ENCODE peak calls at places on chromosomes 13 and 19, in seven cellular contexts. One of them, this sample, is unnamed.

GRCh38 chr13:25281937-25282332 is 5.4 kb downstream of the MTMR6 start:
- DNase-seq in mammary epithelial cell: no peak
- DNase-seq in AG04449: no peak
- DNase-seq in neural progenitor cell: no peak
- DNase-seq in left ventricle myocardium inferior: no peak
- DNase-seq in WERI-Rb-1: no peak
- DNase-seq in CD8-positive, alpha-beta T cell: no peak
- DNase-seq in this sample: no peak

GRCh38 chr13:50888362-50888761 is 21.2 kb upstream of the RNASEH2B start:
- DNase-seq in mammary epithelial cell: no peak
- DNase-seq in left ventricle myocardium inferior: no peak
- DNase-seq in AG04449: no peak
- DNase-seq in neural progenitor cell: no peak
- DNase-seq in CD8-positive, alpha-beta T cell: no peak
- DNase-seq in WERI-Rb-1: no peak
- DNase-seq in this sample: no peak

GRCh38 chr13:103436057-103436654 is 369.9 kb upstream of the SLC10A2 start:
- DNase-seq in CD8-positive, alpha-beta T cell: no peak
- DNase-seq in WERI-Rb-1: no peak
- DNase-seq in left ventricle myocardium inferior: no peak
- DNase-seq in mammary epithelial cell: no peak
- DNase-seq in AG04449: no peak
- DNase-seq in neural progenitor cell: no peak
- DNase-seq in this sample: peak

GRCh38 chr13:66703597-66703996 is 526.5 kb downstream of the PCDH9 start:
- DNase-seq in left ventricle myocardium inferior: no peak
- DNase-seq in CD8-positive, alpha-beta T cell: no peak
- DNase-seq in AG04449: no peak
- DNase-seq in mammary epithelial cell: no peak
- DNase-seq in WERI-Rb-1: no peak
- DNase-seq in neural progenitor cell: no peak
- DNase-seq in this sample: no peak

GRCh38 chr13:110132178-110132975 is 174.6 kb downstream of the COL4A1 start:
- DNase-seq in mammary epithelial cell: no peak
- DNase-seq in left ventricle myocardium inferior: no peak
- DNase-seq in CD8-positive, alpha-beta T cell: no peak
- DNase-seq in neural progenitor cell: no peak
- DNase-seq in WERI-Rb-1: no peak
- DNase-seq in AG04449: no peak
- DNase-seq in this sample: peak

GRCh38 chr13:68261105-68261504 is 1031.0 kb upstream of the PCDH9 start:
- DNase-seq in left ventricle myocardium inferior: no peak
- DNase-seq in mammary epithelial cell: no peak
- DNase-seq in AG04449: no peak
- DNase-seq in neural progenitor cell: peak
- DNase-seq in WERI-Rb-1: no peak
- DNase-seq in CD8-positive, alpha-beta T cell: no peak
- DNase-seq in this sample: peak

GRCh38 chr19:18173054-18173571 is 500 bp upstream of the IFI30 start:
- DNase-seq in CD8-positive, alpha-beta T cell: no peak
- DNase-seq in neural progenitor cell: no peak
- DNase-seq in WERI-Rb-1: no peak
- DNase-seq in mammary epithelial cell: no peak
- DNase-seq in left ventricle myocardium inferior: peak
- DNase-seq in AG04449: no peak
- DNase-seq in this sample: no peak

GRCh38 chr13:46893820-46894533 is 2.9 kb downstream of the HTR2A start:
- DNase-seq in CD8-positive, alpha-beta T cell: peak
- DNase-seq in WERI-Rb-1: peak
- DNase-seq in mammary epithelial cell: peak
- DNase-seq in left ventricle myocardium inferior: peak
- DNase-seq in neural progenitor cell: peak
- DNase-seq in AG04449: no peak
- DNase-seq in this sample: peak

GRCh38 chr13:73943137-73943964 is 190.9 kb downstream of the KLF12 start:
- DNase-seq in left ventricle myocardium inferior: no peak
- DNase-seq in neural progenitor cell: no peak
- DNase-seq in AG04449: no peak
- DNase-seq in CD8-positive, alpha-beta T cell: no peak
- DNase-seq in mammary epithelial cell: no peak
- DNase-seq in WERI-Rb-1: no peak
- DNase-seq in this sample: no peak

DNA sequence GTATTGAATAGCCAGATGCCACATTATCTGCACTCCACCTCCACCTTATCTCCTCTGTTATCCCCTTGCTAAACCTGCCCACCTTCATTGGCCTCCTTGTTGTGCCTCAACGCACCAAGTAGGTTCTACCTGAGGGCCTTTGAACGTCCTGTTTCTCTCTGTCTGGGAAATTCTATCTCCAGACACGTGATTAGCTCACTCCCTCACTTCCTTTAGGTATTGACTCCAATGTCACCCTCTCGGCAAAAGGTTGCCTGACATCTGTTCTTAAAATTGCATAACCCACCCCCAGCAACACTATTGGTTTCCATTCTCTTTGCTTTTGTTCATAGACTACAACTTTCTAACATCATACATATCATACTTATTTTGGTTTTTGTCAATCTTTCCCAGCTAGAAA is 56.5 kb upstream of the MEDAG start:
- DNase-seq in CD8-positive, alpha-beta T cell: no peak
- DNase-seq in AG04449: no peak
- DNase-seq in WERI-Rb-1: no peak
- DNase-seq in left ventricle myocardium inferior: no peak
- DNase-seq in neural progenitor cell: no peak
- DNase-seq in mammary epithelial cell: no peak
- DNase-seq in this sample: no peak
- H3K4me3 ChIP-seq in CD8-positive, alpha-beta T cell: no peak
- H3K4me3 ChIP-seq in AG04449: no peak
- H3K4me3 ChIP-seq in WERI-Rb-1: no peak
- H3K4me3 ChIP-seq in left ventricle myocardium inferior: no peak
- H3K4me3 ChIP-seq in neural progenitor cell: no peak
- H3K4me3 ChIP-seq in mammary epithelial cell: no peak
- H3K4me3 ChIP-seq in this sample: no peak

GRCh38 chr13:95650691-95651090 is 6.2 kb upstream of the DZIP1 start:
- DNase-seq in AG04449: no peak
- DNase-seq in CD8-positive, alpha-beta T cell: no peak
- DNase-seq in left ventricle myocardium inferior: no peak
- DNase-seq in mammary epithelial cell: no peak
- DNase-seq in WERI-Rb-1: no peak
- DNase-seq in neural progenitor cell: no peak
- DNase-seq in this sample: no peak

GRCh38 chr13:95652244-95652764 is 7.8 kb upstream of the DZIP1 start:
- DNase-seq in WERI-Rb-1: no peak
- DNase-seq in neural progenitor cell: no peak
- DNase-seq in CD8-positive, alpha-beta T cell: no peak
- DNase-seq in left ventricle myocardium inferior: no peak
- DNase-seq in AG04449: no peak
- DNase-seq in mammary epithelial cell: no peak
- DNase-seq in this sample: no peak

GRCh38 chr13:95656386-95657015 is 12.0 kb upstream of the DZIP1 start:
- DNase-seq in CD8-positive, alpha-beta T cell: no peak
- DNase-seq in WERI-Rb-1: no peak
- DNase-seq in AG04449: no peak
- DNase-seq in mammary epithelial cell: no peak
- DNase-seq in left ventricle myocardium inferior: no peak
- DNase-seq in neural progenitor cell: no peak
- DNase-seq in this sample: no peak

DNA sequence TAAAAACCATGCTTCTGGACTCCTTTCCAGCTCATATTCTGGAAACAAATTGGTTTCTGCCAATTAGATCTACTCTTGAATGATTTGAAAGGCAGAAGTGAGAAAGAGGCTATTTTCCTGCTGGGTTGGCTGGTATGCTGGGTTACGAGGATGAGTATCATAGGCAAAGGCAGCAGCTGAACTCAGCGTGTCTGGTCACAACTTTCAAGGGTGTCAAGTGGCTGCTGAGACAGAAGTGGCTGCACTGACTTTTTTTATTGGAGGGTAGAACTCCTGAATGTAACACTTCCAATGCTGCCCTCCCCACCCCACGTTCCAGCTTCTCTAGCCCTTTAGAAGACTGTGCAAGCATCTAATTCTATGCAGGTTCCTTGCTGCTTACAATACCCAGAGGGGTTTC is 8.3 kb upstream of the DZIP1 start:
- DNase-seq in left ventricle myocardium inferior: no peak
- DNase-seq in mammary epithelial cell: no peak
- DNase-seq in WERI-Rb-1: no peak
- DNase-seq in neural progenitor cell: no peak
- DNase-seq in AG04449: no peak
- DNase-seq in CD8-positive, alpha-beta T cell: no peak
- DNase-seq in this sample: peak
- TF ChIP-seq CTCF in left ventricle myocardium inferior: no peak
- TF ChIP-seq CTCF in mammary epithelial cell: no peak
- TF ChIP-seq CTCF in WERI-Rb-1: no peak
- TF ChIP-seq CTCF in neural progenitor cell: no peak
- TF ChIP-seq CTCF in AG04449: no peak
- TF ChIP-seq CTCF in CD8-positive, alpha-beta T cell: no peak
- TF ChIP-seq CTCF in this sample: no peak

DNA sequence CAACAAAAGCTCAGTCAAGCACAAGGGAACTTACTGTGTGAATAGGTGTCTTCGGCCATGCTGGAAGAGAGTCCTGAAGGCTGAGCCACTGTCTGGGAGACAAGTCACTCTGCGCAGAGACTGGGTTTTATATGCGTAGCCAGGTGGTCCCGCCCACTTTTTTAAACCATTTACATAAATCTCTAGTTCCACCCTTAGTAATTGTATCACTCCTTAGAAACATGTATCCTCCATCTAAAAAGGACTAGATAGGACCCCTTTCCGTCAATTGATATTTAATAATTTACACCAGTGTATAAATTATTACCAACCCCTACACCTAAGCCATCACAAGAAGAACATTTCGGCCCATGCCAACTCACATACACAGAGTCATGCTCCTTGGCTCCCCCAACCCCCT is at the start of gene DUXA:
- DNase-seq in neural progenitor cell: no peak
- DNase-seq in mammary epithelial cell: no peak
- DNase-seq in left ventricle myocardium inferior: no peak
- DNase-seq in AG04449: no peak
- DNase-seq in WERI-Rb-1: no peak
- DNase-seq in CD8-positive, alpha-beta T cell: no peak
- DNase-seq in this sample: no peak
- H3K4me3 ChIP-seq in neural progenitor cell: no peak
- H3K4me3 ChIP-seq in mammary epithelial cell: no peak
- H3K4me3 ChIP-seq in left ventricle myocardium inferior: no peak
- H3K4me3 ChIP-seq in AG04449: no peak
- H3K4me3 ChIP-seq in WERI-Rb-1: no peak
- H3K4me3 ChIP-seq in CD8-positive, alpha-beta T cell: no peak
- H3K4me3 ChIP-seq in this sample: no peak

GRCh38 chr13:27411393-27411792 is 13.0 kb upstream of the GTF3A start:
- DNase-seq in CD8-positive, alpha-beta T cell: no peak
- DNase-seq in WERI-Rb-1: no peak
- DNase-seq in neural progenitor cell: no peak
- DNase-seq in left ventricle myocardium inferior: no peak
- DNase-seq in AG04449: no peak
- DNase-seq in mammary epithelial cell: no peak
- DNase-seq in this sample: no peak
- TF ChIP-seq CTCF in CD8-positive, alpha-beta T cell: no peak
- TF ChIP-seq CTCF in WERI-Rb-1: no peak
- TF ChIP-seq CTCF in neural progenitor cell: no peak
- TF ChIP-seq CTCF in left ventricle myocardium inferior: no peak
- TF ChIP-seq CTCF in AG04449: no peak
- TF ChIP-seq CTCF in mammary epithelial cell: no peak
- TF ChIP-seq CTCF in this sample: no peak

DNA sequence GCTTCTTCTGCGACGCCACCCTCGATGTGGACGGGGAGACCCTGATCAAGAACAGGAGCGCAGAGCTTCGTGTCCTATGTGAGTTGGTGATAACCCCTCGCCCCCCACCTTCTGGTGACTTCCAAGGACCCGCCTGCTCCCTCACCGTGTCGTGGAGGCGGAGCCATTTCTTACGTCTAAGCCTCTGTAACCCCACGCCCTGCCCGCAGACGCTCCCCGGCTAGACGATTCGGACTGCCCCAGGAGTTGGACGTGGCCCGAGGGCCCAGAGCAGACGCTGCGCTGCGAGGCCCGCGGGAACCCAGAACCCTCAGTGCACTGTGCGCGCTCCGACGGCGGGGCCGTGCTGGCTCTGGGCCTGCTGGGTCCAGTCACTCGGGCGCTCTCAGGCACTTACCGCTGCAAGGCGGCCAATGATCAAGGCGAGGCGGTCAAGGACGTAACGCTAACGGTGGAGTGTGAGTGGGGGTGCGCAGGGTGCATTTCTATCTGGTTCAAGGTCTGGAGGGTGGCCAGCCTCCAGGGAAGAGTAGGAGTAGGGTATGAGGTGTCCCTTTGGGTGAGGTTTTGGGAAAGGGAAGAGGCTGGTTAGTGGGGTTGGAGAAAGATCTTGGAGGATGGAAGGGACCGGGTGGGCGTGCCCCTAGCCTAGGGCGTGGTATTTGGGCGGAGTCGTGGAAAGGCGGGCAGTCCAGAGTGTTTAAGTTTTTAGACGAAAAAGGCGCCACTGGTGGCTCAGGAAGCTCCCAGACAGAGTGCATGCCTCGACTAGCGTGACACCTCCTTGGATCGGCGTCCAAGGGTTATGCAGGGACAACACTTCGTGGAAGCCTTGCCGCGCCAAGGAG is 3.3 kb downstream of the ICAM5 start:
- DNase-seq in mammary epithelial cell: no peak
- DNase-seq in CD8-positive, alpha-beta T cell: no peak
- DNase-seq in left ventricle myocardium inferior: no peak
- DNase-seq in WERI-Rb-1: peak
- DNase-seq in AG04449: no peak
- DNase-seq in neural progenitor cell: peak
- DNase-seq in this sample: no peak
- H3K4me3 ChIP-seq in mammary epithelial cell: no peak
- H3K4me3 ChIP-seq in CD8-positive, alpha-beta T cell: peak
- H3K4me3 ChIP-seq in left ventricle myocardium inferior: peak
- H3K4me3 ChIP-seq in WERI-Rb-1: peak
- H3K4me3 ChIP-seq in AG04449: peak
- H3K4me3 ChIP-seq in neural progenitor cell: peak
- H3K4me3 ChIP-seq in this sample: peak

DNA sequence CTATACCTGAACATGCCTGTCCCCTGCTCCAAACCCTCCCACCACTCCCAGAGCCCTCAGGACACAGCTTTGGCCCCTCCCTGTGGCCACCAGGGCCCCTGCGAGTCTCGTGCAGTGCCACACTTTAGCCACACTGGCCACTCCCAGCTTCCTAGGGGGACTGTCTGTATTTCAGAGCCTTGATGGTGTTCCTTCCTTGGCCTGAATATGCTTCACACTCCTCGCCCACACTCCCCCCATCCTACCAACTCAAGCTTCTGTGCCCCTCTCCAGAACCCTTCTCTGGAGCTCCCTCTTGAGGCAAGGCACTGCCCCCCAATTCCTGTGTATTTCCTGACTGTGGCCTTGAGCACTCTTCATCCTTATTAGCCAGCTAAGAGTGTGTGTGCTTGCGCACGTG is 80.2 kb downstream of the DPF1 start:
- DNase-seq in neural progenitor cell: no peak
- DNase-seq in mammary epithelial cell: no peak
- DNase-seq in AG04449: no peak
- DNase-seq in WERI-Rb-1: peak
- DNase-seq in left ventricle myocardium inferior: no peak
- DNase-seq in CD8-positive, alpha-beta T cell: no peak
- DNase-seq in this sample: no peak
- TF ChIP-seq CTCF in neural progenitor cell: no peak
- TF ChIP-seq CTCF in mammary epithelial cell: peak
- TF ChIP-seq CTCF in AG04449: peak
- TF ChIP-seq CTCF in WERI-Rb-1: peak
- TF ChIP-seq CTCF in left ventricle myocardium inferior: no peak
- TF ChIP-seq CTCF in CD8-positive, alpha-beta T cell: no peak
- TF ChIP-seq CTCF in this sample: peak

GRCh38 chr19:52322429-52322828 is 13.6 kb upstream of the ZNF610 start:
- DNase-seq in AG04449: no peak
- DNase-seq in CD8-positive, alpha-beta T cell: no peak
- DNase-seq in mammary epithelial cell: no peak
- DNase-seq in WERI-Rb-1: no peak
- DNase-seq in left ventricle myocardium inferior: no peak
- DNase-seq in neural progenitor cell: no peak
- DNase-seq in this sample: no peak
- H3K4me3 ChIP-seq in AG04449: no peak
- H3K4me3 ChIP-seq in CD8-positive, alpha-beta T cell: peak
- H3K4me3 ChIP-seq in mammary epithelial cell: no peak
- H3K4me3 ChIP-seq in WERI-Rb-1: no peak
- H3K4me3 ChIP-seq in left ventricle myocardium inferior: no peak
- H3K4me3 ChIP-seq in neural progenitor cell: peak
- H3K4me3 ChIP-seq in this sample: peak